ENCODE peak calls at places on chromosome 16, in eight cellular contexts. U, Z, Y, G, I, J, W and E are unnamed samples.

GRCh38 chr16:81711609-81712329 is 67.3 kb upstream of the PLCG2 start:
- DNase-seq in U (peak), Z (no peak), Y (peak), G (no peak), I (no peak), J (no peak), W (no peak), E (no peak)

GRCh38 chr16:1076801-1077576 is 4.4 kb downstream of the SSTR5 start:
- DNase-seq in U (no peak), Z (no peak), Y (no peak), G (no peak), I (no peak), J (no peak), W (no peak), E (no peak)

GRCh38 chr16:4510131-4510530 is 28.4 kb downstream of the CDIP1 start:
- DNase-seq in U (no peak), Z (no peak), Y (no peak), G (no peak), I (no peak), J (no peak), W (no peak), E (no peak)

GRCh38 chr16:50434872-50435478 is 66.2 kb upstream of the BRD7 start:
- DNase-seq in U (no peak), Z (no peak), Y (no peak), G (no peak), I (no peak), J (no peak), W (no peak), E (no peak)

GRCh38 chr16:73204359-73205152 is 156.6 kb upstream of the ZFHX3 start:
- DNase-seq in U (no peak), Z (no peak), Y (no peak), G (no peak), I (peak), J (no peak), W (no peak), E (no peak)

GRCh38 chr16:82067042-82067809 is 32.2 kb downstream of the HSD17B2 start:
- DNase-seq in U (no peak), Z (no peak), Y (no peak), G (no peak), I (no peak), J (no peak), W (no peak), E (no peak)

GRCh38 chr16:81401035-81401950 is 43.3 kb upstream of the CMIP start:
- DNase-seq in U (no peak), Z (no peak), Y (peak), G (no peak), I (no peak), J (no peak), W (no peak), E (no peak)

GRCh38 chr16:59067207-59067606 is 333.1 kb upstream of the GOT2 start:
- DNase-seq in U (no peak), Z (no peak), Y (peak), G (no peak), I (no peak), J (no peak), W (peak), E (no peak)

GRCh38 chr16:3023669-3024478 is at the start of the genes HCFC1R1 and THOC6:
- DNase-seq in U (peak), Z (peak), Y (peak), G (peak), I (peak), J (peak), W (peak), E (peak)

GRCh38 chr16:58195771-58196170 is 2.1 kb downstream of the CSNK2A2 start:
- DNase-seq in U (no peak), Z (no peak), Y (no peak), G (no peak), I (no peak), J (no peak), W (no peak), E (no peak)

GRCh38 chr16:72355561-72355960 is 183.6 kb upstream of the PMFBP1 start:
- DNase-seq in U (no peak), Z (no peak), Y (no peak), G (no peak), I (no peak), J (no peak), W (no peak), E (no peak)

GRCh38 chr16:716250-716607 is 1.3 kb downstream of the METRN start:
- DNase-seq in U (no peak), Z (no peak), Y (no peak), G (no peak), I (no peak), J (no peak), W (peak), E (no peak)